ENCODE peak calls at places on chromosomes 3 and 15, in six cellular contexts. R is psoas muscle, N is HCT116, H is right lobe of liver, A is transverse colon, W is fibroblast of mammary gland. M is an unnamed sample.

GRCh38 chr15:83837946-83838571 is 184.1 kb downstream of the ADAMTSL3 start:
- DNase-seq in H (peak; percentile 59), W (peak; percentile 44), A (no peak), N (peak; percentile 51), R (no peak), M (no peak)

GRCh38 chr3:11601446-11602241 is 42.1 kb downstream of the VGLL4 start:
- DNase-seq in N (no peak), H (no peak), W (peak; percentile 82), R (peak; percentile 48), A (no peak), M (peak; percentile 68)

GRCh38 chr15:66925721-66926120 is 139.7 kb upstream of the SMAD3 start:
- DNase-seq in W (no peak), R (no peak), N (no peak), A (peak; percentile 24), H (no peak), M (no peak)

GRCh38 chr15:31326729-31327673 is at the start of gene KLF13:
- DNase-seq in R (peak; percentile 59), W (peak; percentile 55), A (peak; percentile 76), H (no peak), N (no peak), M (peak; percentile 55)

GRCh38 chr3:71330909-71331308 is 252.6 kb downstream of the FOXP1 start:
- DNase-seq in H (no peak), N (no peak), A (no peak), R (no peak), W (no peak), M (no peak)

GRCh38 chr3:116083686-116084085 is 361.6 kb downstream of the LSAMP start:
- DNase-seq in R (no peak), W (no peak), A (no peak), H (no peak), N (no peak), M (peak; percentile 22)

GRCh38 chr3:193593666-193594025 is 638 bp downstream of the OPA1 start:
- DNase-seq in N (no peak), A (no peak), H (no peak), W (peak; percentile 43), R (no peak), M (peak; percentile 13)

GRCh38 chr15:56587686-56588085 is 122.7 kb upstream of the MNS1 start:
- DNase-seq in N (no peak), W (peak; percentile 6), R (no peak), A (no peak), H (no peak), M (no peak)

GRCh38 chr3:108223928-108224327 is 1.7 kb upstream of the IFT57 start:
- DNase-seq in W (peak; percentile 56), N (no peak), R (no peak), A (no peak), H (no peak), M (no peak)

GRCh38 chr3:144185291-144185690 is 213.7 kb downstream of the DIPK2A start:
- DNase-seq in N (no peak), R (no peak), H (no peak), A (no peak), W (peak; percentile 48), M (no peak)

GRCh38 chr15:100537326-100537725 is 8.6 kb upstream of the CERS3 start:
- DNase-seq in W (no peak), H (no peak), R (no peak), A (no peak), N (no peak), M (no peak)

GRCh38 chr15:64596701-64597468 is 136.5 kb downstream of the ZNF609 start:
- DNase-seq in A (no peak), R (no peak), N (no peak), W (peak; percentile 54), H (no peak), M (peak; percentile 49)

GRCh38 chr3:23580337-23580736 is 225.4 kb upstream of the UBE2E1 start:
- DNase-seq in A (no peak), N (no peak), R (no peak), H (no peak), W (peak; percentile 82), M (peak; percentile 50)

GRCh38 chr15:89299896-89300295 is 34.7 kb downstream of the POLG start:
- DNase-seq in H (no peak), R (no peak), W (peak; percentile 58), A (no peak), N (peak; percentile 16), M (peak; percentile 43)

GRCh38 chr3:157290761-157291160 is 130.8 kb upstream of the CCNL1 start:
- DNase-seq in H (no peak), W (peak; percentile 89), A (no peak), R (no peak), N (no peak), M (peak; percentile 63)

GRCh38 chr15:87656373-87656772 is 600.2 kb downstream of the NTRK3 start:
- DNase-seq in N (no peak), H (no peak), W (no peak), A (no peak), R (no peak), M (no peak)

GRCh38 chr15:66891776-66892175 is 173.6 kb upstream of the SMAD3 start:
- DNase-seq in A (no peak), H (no peak), R (no peak), W (no peak), N (no peak), M (no peak)

GRCh38 chr3:133213942-133214341 is 175.8 kb downstream of the TMEM108 start:
- DNase-seq in A (no peak), R (no peak), N (no peak), H (no peak), W (no peak), M (no peak)

GRCh38 chr15:31300208-31300661 is 26.4 kb upstream of the KLF13 start:
- DNase-seq in A (no peak), H (peak; percentile 79), R (no peak), W (no peak), N (no peak), M (no peak)

GRCh38 chr15:88606437-88606794 is 14.7 kb upstream of the AEN start:
- DNase-seq in W (no peak), H (no peak), N (no peak), R (no peak), A (no peak), M (no peak)

GRCh38 chr3:159149633-159150032 is 347.8 kb downstream of the MFSD1 start:
- DNase-seq in A (no peak), W (no peak), R (no peak), H (no peak), N (no peak), M (no peak)

GRCh38 chr3:159148466-159148865 is 346.6 kb downstream of the MFSD1 start:
- DNase-seq in A (no peak), R (no peak), N (no peak), H (no peak), W (no peak), M (no peak)

GRCh38 chr3:159144472-159144871 is 342.6 kb downstream of the MFSD1 start:
- DNase-seq in A (no peak), H (no peak), W (no peak), N (no peak), R (no peak), M (no peak)

GRCh38 chr3:159144891-159145290 is 343.0 kb downstream of the MFSD1 start:
- DNase-seq in A (no peak), W (no peak), R (no peak), N (no peak), H (no peak), M (no peak)

GRCh38 chr3:159146856-159147255 is 345.0 kb downstream of the MFSD1 start:
- DNase-seq in H (no peak), N (no peak), A (no peak), R (no peak), W (no peak), M (no peak)
- TF ChIP-seq CTCF in H (no peak), N (no peak), A (no peak), R (no peak), W (no peak), M (no peak)

GRCh38 chr3:9914559-9915251 is 2.2 kb upstream of the IL17RC start:
- DNase-seq in R (no peak), N (no peak), W (no peak), H (no peak), A (no peak), M (no peak)
- H3K4me3 ChIP-seq in R (peak overlapping the region; percentile 80), N (no peak overlapping the region), W (peak overlapping the region; percentile 27), H (peak overlapping the region; percentile 51), A (peak overlapping the region; percentile 53), M (no peak overlapping the region)

GRCh38 chr15:71802770-71803169 is 7.6 kb upstream of the NR2E3 start:
- DNase-seq in A (no peak), W (no peak), R (no peak), H (no peak), N (no peak), M (no peak)
- TF ChIP-seq CTCF in A (peak; percentile 32), W (no peak), R (peak; percentile 9), H (peak; percentile 32), N (peak; percentile 64), M (peak; percentile 38)

GRCh38 chr3:52092291-52092660 is 35.9 kb upstream of the DUSP7 start:
- DNase-seq in H (no peak), R (no peak), N (no peak), A (no peak), W (no peak), M (no peak)
- H3K4me3 ChIP-seq in H (no peak overlapping the region), R (no peak overlapping the region), N (no peak overlapping the region), A (no peak overlapping the region), W (no peak overlapping the region), M (no peak overlapping the region)

GRCh38 chr3:128572644-128573105 is 77.9 kb downstream of the RPN1 start:
- DNase-seq in R (no peak), H (no peak), W (no peak), A (peak; percentile 17), N (peak; percentile 33), M (no peak)
- TF ChIP-seq CTCF in R (no peak), H (peak; percentile 35), W (peak; percentile 29), A (peak; percentile 15), N (peak; percentile 68), M (peak; percentile 39)